ENCODE peak calls at places on chromosomes 7 and 10, in seven cellular contexts. M is activated CD8-positive, alpha-beta T cell treated with anti-CD3 and anti-CD28 coated beads for 36 hours; H is substantia nigra; W is occipital lobe; J is natural killer cell; N is hippocampal formation; D is activated T-cell treated with anti-CD3 and anti-CD28 coated beads for 1 hour. A is an unnamed sample.
A peak's percentile ranks its signal among the peaks of the same experiment; 100 is the strongest.

GRCh38 chr10:131694168-131694962 is 206.4 kb upstream of the PPP2R2D start:
- DNase-seq in W (no peak), H (no peak), M (no peak), J (no peak), D (no peak), N (no peak), A (no peak)

GRCh38 chr7:18294408-18294807 is 201.1 kb upstream of the HDAC9 start:
- DNase-seq in M (no peak), N (no peak), J (no peak), D (no peak), H (no peak), W (no peak), A (no peak)

GRCh38 chr7:131012477-131013031 is 278.5 kb upstream of the KLF14 start:
- DNase-seq in J (no peak), W (no peak), D (no peak), M (no peak), H (no peak), N (no peak), A (no peak)

GRCh38 chr10:124993728-124994451 is 52.0 kb downstream of the ZRANB1 start:
- DNase-seq in D (no peak), W (no peak), M (no peak), H (no peak), J (no peak), N (no peak), A (no peak)

GRCh38 chr7:101814081-101814995 is 3.1 kb upstream of the CUX1 start:
- DNase-seq in W (no peak), N (peak; percentile 43), J (peak; percentile 49), H (peak; percentile 22), M (peak; percentile 63), D (peak; percentile 32), A (peak; percentile 88)

GRCh38 chr10:20891338-20891714 is 5.8 kb downstream of the NEBL start:
- DNase-seq in J (no peak), M (no peak), H (no peak), N (no peak), D (no peak), W (no peak), A (no peak)

GRCh38 chr10:79012567-79012966 is 56.2 kb upstream of the ZMIZ1 start:
- DNase-seq in J (no peak), D (no peak), M (no peak), H (no peak), N (no peak), W (no peak), A (no peak)

GRCh38 chr7:55099086-55099831 is 80.4 kb downstream of the EGFR start:
- DNase-seq in J (no peak), W (no peak), D (no peak), M (no peak), H (no peak), N (no peak), A (no peak)

GRCh38 chr7:20846791-20847190 is 60.1 kb upstream of the SP8 start:
- DNase-seq in W (no peak), J (no peak), M (no peak), D (no peak), H (no peak), N (no peak), A (no peak)

GRCh38 chr10:3754727-3755439 is 30.1 kb downstream of the KLF6 start:
- DNase-seq in W (no peak), M (no peak), J (no peak), N (no peak), H (no peak), D (no peak), A (no peak)

GRCh38 chr7:24825931-24826661 is 68.8 kb upstream of the GSDME start:
- DNase-seq in W (no peak), D (no peak), J (no peak), M (peak; percentile 13), H (no peak), N (no peak), A (peak; percentile 37)

GRCh38 chr10:111076682-111077661 is at the start of gene ADRA2A:
- DNase-seq in W (peak; percentile 31), H (no peak), J (no peak), D (no peak), N (no peak), M (peak; percentile 34), A (peak; percentile 89)

GRCh38 chr7:111593343-111593742 is 31.1 kb upstream of the IMMP2L start:
- DNase-seq in N (no peak), H (no peak), W (no peak), M (no peak), D (no peak), J (no peak), A (no peak)

GRCh38 chr7:18638594-18639452 is 143.3 kb downstream of the HDAC9 start:
- DNase-seq in N (no peak), D (no peak), J (no peak), M (peak; percentile 60), H (no peak), W (no peak), A (no peak)

GRCh38 chr7:935321-936130 is 19.0 kb downstream of the ADAP1 start:
- DNase-seq in J (no peak), N (no peak), H (no peak), M (no peak), D (no peak), W (no peak), A (no peak)

GRCh38 chr10:86522385-86522855 is 828 bp upstream of the WAPL start:
- DNase-seq in W (no peak), M (no peak), D (no peak), J (no peak), H (no peak), N (no peak), A (no peak)

GRCh38 chr7:135672560-135673359 is 10.4 kb downstream of the STMP1 start:
- DNase-seq in H (no peak), M (peak; percentile 21), W (no peak), N (no peak), J (no peak), D (no peak), A (peak; percentile 31)

GRCh38 chr10:21364196-21365114 is 161.0 kb downstream of the SKIDA1 start:
- DNase-seq in N (no peak), W (peak; percentile 1), M (no peak), J (no peak), H (no peak), D (no peak), A (no peak)

GRCh38 chr10:33314788-33315561 is 19.5 kb downstream of the NRP1 start:
- DNase-seq in J (no peak), H (no peak), D (no peak), M (no peak), N (no peak), W (no peak), A (no peak)

GRCh38 chr10:5779753-5780152 is 33.5 kb downstream of the GDI2 start:
- DNase-seq in J (no peak), W (no peak), M (peak; percentile 5), D (no peak), H (no peak), N (no peak), A (no peak)

GRCh38 chr10:17256627-17257026 is 28.6 kb downstream of the VIM start:
- DNase-seq in N (no peak), J (no peak), M (no peak), H (no peak), D (no peak), W (no peak), A (no peak)

GRCh38 chr7:142002179-142002578 is 6.5 kb downstream of the MGAM start:
- DNase-seq in H (no peak), M (no peak), N (no peak), W (no peak), D (no peak), J (no peak), A (no peak)

A was measured in lower leg skin.